ENCODE peak calls at places on chromosomes 5 and 9, in seven cellular contexts. One of them, this sample, is unnamed.

GRCh38 chr9:27460225-27461023 is 63.7 kb upstream of the IFNK start:
- DNase-seq in uterus: no peak
- DNase-seq in HCT116: no peak
- DNase-seq in ascending aorta: no peak
- DNase-seq in CD4-positive, CD25-positive, alpha-beta regulatory T cell: no peak
- DNase-seq in stomach: no peak
- DNase-seq in CD4-positive, alpha-beta memory T cell: no peak
- DNase-seq in this sample: no peak

GRCh38 chr9:22044583-22044982 is 35.5 kb upstream of the CDKN2B start:
- DNase-seq in uterus: no peak
- DNase-seq in HCT116: no peak
- DNase-seq in ascending aorta: no peak
- DNase-seq in CD4-positive, CD25-positive, alpha-beta regulatory T cell: no peak
- DNase-seq in stomach: no peak
- DNase-seq in CD4-positive, alpha-beta memory T cell: no peak
- DNase-seq in this sample: no peak

GRCh38 chr9:109253637-109254284 is 67.1 kb downstream of the EPB41L4B start:
- DNase-seq in uterus: no peak
- DNase-seq in HCT116: peak; percentile 64
- DNase-seq in ascending aorta: no peak
- DNase-seq in CD4-positive, CD25-positive, alpha-beta regulatory T cell: no peak
- DNase-seq in stomach: peak; percentile 66
- DNase-seq in CD4-positive, alpha-beta memory T cell: no peak
- DNase-seq in this sample: no peak

GRCh38 chr5:64301566-64301965 is 135.9 kb downstream of the RNF180 start:
- DNase-seq in uterus: no peak
- DNase-seq in HCT116: no peak
- DNase-seq in ascending aorta: no peak
- DNase-seq in CD4-positive, CD25-positive, alpha-beta regulatory T cell: no peak
- DNase-seq in stomach: no peak
- DNase-seq in CD4-positive, alpha-beta memory T cell: no peak
- DNase-seq in this sample: no peak

GRCh38 chr9:124489222-124489621 is 18.0 kb downstream of the NR5A1 start:
- DNase-seq in uterus: no peak
- DNase-seq in HCT116: no peak
- DNase-seq in ascending aorta: no peak
- DNase-seq in CD4-positive, CD25-positive, alpha-beta regulatory T cell: no peak
- DNase-seq in stomach: no peak
- DNase-seq in CD4-positive, alpha-beta memory T cell: no peak
- DNase-seq in this sample: no peak

GRCh38 chr9:106916491-106917235 is 53.7 kb downstream of the ZNF462 start:
- DNase-seq in uterus: peak; percentile 40
- DNase-seq in HCT116: peak; percentile 80
- DNase-seq in ascending aorta: no peak
- DNase-seq in CD4-positive, CD25-positive, alpha-beta regulatory T cell: no peak
- DNase-seq in stomach: no peak
- DNase-seq in CD4-positive, alpha-beta memory T cell: no peak
- DNase-seq in this sample: peak; percentile 63

GRCh38 chr9:134554011-134554749 is 87.4 kb upstream of the COL5A1 start:
- DNase-seq in uterus: no peak
- DNase-seq in HCT116: no peak
- DNase-seq in ascending aorta: no peak
- DNase-seq in CD4-positive, CD25-positive, alpha-beta regulatory T cell: no peak
- DNase-seq in stomach: no peak
- DNase-seq in CD4-positive, alpha-beta memory T cell: no peak
- DNase-seq in this sample: no peak

GRCh38 chr9:16743375-16743774 is 127.1 kb downstream of the BNC2 start:
- DNase-seq in uterus: no peak
- DNase-seq in HCT116: no peak
- DNase-seq in ascending aorta: no peak
- DNase-seq in CD4-positive, CD25-positive, alpha-beta regulatory T cell: no peak
- DNase-seq in stomach: no peak
- DNase-seq in CD4-positive, alpha-beta memory T cell: no peak
- DNase-seq in this sample: no peak

GRCh38 chr5:78633710-78634109 is 14.9 kb downstream of the LHFPL2 start:
- DNase-seq in uterus: no peak
- DNase-seq in HCT116: no peak
- DNase-seq in ascending aorta: no peak
- DNase-seq in CD4-positive, CD25-positive, alpha-beta regulatory T cell: no peak
- DNase-seq in stomach: no peak
- DNase-seq in CD4-positive, alpha-beta memory T cell: no peak
- DNase-seq in this sample: no peak

GRCh38 chr5:33400675-33401074 is 40.1 kb upstream of the TARS1 start:
- DNase-seq in uterus: no peak
- DNase-seq in HCT116: no peak
- DNase-seq in ascending aorta: no peak
- DNase-seq in CD4-positive, CD25-positive, alpha-beta regulatory T cell: no peak
- DNase-seq in stomach: no peak
- DNase-seq in CD4-positive, alpha-beta memory T cell: no peak
- DNase-seq in this sample: no peak

GRCh38 chr9:93898026-93898425 is 57.1 kb downstream of the BARX1 start:
- DNase-seq in uterus: peak; percentile 3
- DNase-seq in HCT116: no peak
- DNase-seq in ascending aorta: peak; percentile 19
- DNase-seq in CD4-positive, CD25-positive, alpha-beta regulatory T cell: peak; percentile 32
- DNase-seq in stomach: no peak
- DNase-seq in CD4-positive, alpha-beta memory T cell: no peak
- DNase-seq in this sample: no peak

GRCh38 chr5:81359108-81359507 is 34.8 kb downstream of the ACOT12 start:
- DNase-seq in uterus: no peak
- DNase-seq in HCT116: no peak
- DNase-seq in ascending aorta: no peak
- DNase-seq in CD4-positive, CD25-positive, alpha-beta regulatory T cell: no peak
- DNase-seq in stomach: no peak
- DNase-seq in CD4-positive, alpha-beta memory T cell: no peak
- DNase-seq in this sample: no peak

GRCh38 chr9:108297025-108297424 is 558.8 kb downstream of the ACTL7B start:
- DNase-seq in uterus: peak; percentile 59
- DNase-seq in HCT116: no peak
- DNase-seq in ascending aorta: peak; percentile 64
- DNase-seq in CD4-positive, CD25-positive, alpha-beta regulatory T cell: no peak
- DNase-seq in stomach: no peak
- DNase-seq in CD4-positive, alpha-beta memory T cell: no peak
- DNase-seq in this sample: no peak

GRCh38 chr9:101264727-101265126 is 120.1 kb downstream of the BAAT start:
- DNase-seq in uterus: no peak
- DNase-seq in HCT116: no peak
- DNase-seq in ascending aorta: no peak
- DNase-seq in CD4-positive, CD25-positive, alpha-beta regulatory T cell: no peak
- DNase-seq in stomach: no peak
- DNase-seq in CD4-positive, alpha-beta memory T cell: no peak
- DNase-seq in this sample: no peak

GRCh38 chr9:122190597-122191381 is 31.1 kb downstream of the MORN5 start:
- DNase-seq in uterus: no peak
- DNase-seq in HCT116: no peak
- DNase-seq in ascending aorta: no peak
- DNase-seq in CD4-positive, CD25-positive, alpha-beta regulatory T cell: no peak
- DNase-seq in stomach: peak; percentile 55
- DNase-seq in CD4-positive, alpha-beta memory T cell: no peak
- DNase-seq in this sample: no peak

GRCh38 chr5:96687812-96688453 is 25.8 kb downstream of the CAST start:
- DNase-seq in uterus: no peak
- DNase-seq in HCT116: peak; percentile 39
- DNase-seq in ascending aorta: no peak
- DNase-seq in CD4-positive, CD25-positive, alpha-beta regulatory T cell: peak; percentile 37
- DNase-seq in stomach: no peak
- DNase-seq in CD4-positive, alpha-beta memory T cell: peak; percentile 27
- DNase-seq in this sample: peak; percentile 63

GRCh38 chr5:177472460-177473441 is 683 bp downstream of the DBN1 start:
- DNase-seq in uterus: peak; percentile 58
- DNase-seq in HCT116: no peak
- DNase-seq in ascending aorta: no peak
- DNase-seq in CD4-positive, CD25-positive, alpha-beta regulatory T cell: peak; percentile 33
- DNase-seq in stomach: peak; percentile 52
- DNase-seq in CD4-positive, alpha-beta memory T cell: peak; percentile 38
- DNase-seq in this sample: peak; percentile 26

GRCh38 chr5:138757061-138757776 is 4.0 kb downstream of the CTNNA1 start:
- DNase-seq in uterus: no peak
- DNase-seq in HCT116: no peak
- DNase-seq in ascending aorta: no peak
- DNase-seq in CD4-positive, CD25-positive, alpha-beta regulatory T cell: no peak
- DNase-seq in stomach: no peak
- DNase-seq in CD4-positive, alpha-beta memory T cell: no peak
- DNase-seq in this sample: no peak

GRCh38 chr5:10018670-10019069 is 231.0 kb downstream of the ATPSCKMT start:
- DNase-seq in uterus: no peak
- DNase-seq in HCT116: no peak
- DNase-seq in ascending aorta: no peak
- DNase-seq in CD4-positive, CD25-positive, alpha-beta regulatory T cell: no peak
- DNase-seq in stomach: no peak
- DNase-seq in CD4-positive, alpha-beta memory T cell: no peak
- DNase-seq in this sample: no peak

GRCh38 chr5:60698316-60698715 is 1.6 kb downstream of the DEPDC1B start:
- DNase-seq in uterus: no peak
- DNase-seq in HCT116: no peak
- DNase-seq in ascending aorta: no peak
- DNase-seq in CD4-positive, CD25-positive, alpha-beta regulatory T cell: no peak
- DNase-seq in stomach: no peak
- DNase-seq in CD4-positive, alpha-beta memory T cell: no peak
- DNase-seq in this sample: no peak

GRCh38 chr9:110126457-110126856 is 81.5 kb downstream of the C9orf152 start:
- DNase-seq in uterus: no peak
- DNase-seq in HCT116: no peak
- DNase-seq in ascending aorta: no peak
- DNase-seq in CD4-positive, CD25-positive, alpha-beta regulatory T cell: no peak
- DNase-seq in stomach: no peak
- DNase-seq in CD4-positive, alpha-beta memory T cell: no peak
- DNase-seq in this sample: no peak

GRCh38 chr5:17224858-17225436 is 7.5 kb downstream of the BASP1 start:
- DNase-seq in uterus: no peak
- DNase-seq in HCT116: no peak
- DNase-seq in ascending aorta: no peak
- DNase-seq in CD4-positive, CD25-positive, alpha-beta regulatory T cell: no peak
- DNase-seq in stomach: no peak
- DNase-seq in CD4-positive, alpha-beta memory T cell: no peak
- DNase-seq in this sample: no peak
- H3K4me1 ChIP-seq in uterus: no peaks in the 10 kb centered on the region
- H3K4me1 ChIP-seq in HCT116: no peaks in the 10 kb centered on the region
- H3K4me1 ChIP-seq in ascending aorta: peaks cover 13% of the 10 kb centered on the region
- H3K4me1 ChIP-seq in CD4-positive, CD25-positive, alpha-beta regulatory T cell: no peaks in the 10 kb centered on the region
- H3K4me1 ChIP-seq in stomach: peaks cover 8% of the 10 kb centered on the region
- H3K4me1 ChIP-seq in CD4-positive, alpha-beta memory T cell: no peaks in the 10 kb centered on the region
- H3K4me1 ChIP-seq in this sample: peaks cover 56% of the 10 kb centered on the region

GRCh38 chr9:129252937-129253819 is 75.1 kb upstream of the IER5L start:
- DNase-seq in uterus: peak; percentile 33
- DNase-seq in HCT116: no peak
- DNase-seq in ascending aorta: peak; percentile 72
- DNase-seq in CD4-positive, CD25-positive, alpha-beta regulatory T cell: no peak
- DNase-seq in stomach: no peak
- DNase-seq in CD4-positive, alpha-beta memory T cell: no peak
- DNase-seq in this sample: no peak

GRCh38 chr9:129256959-129257713 is 79.1 kb upstream of the IER5L start:
- DNase-seq in uterus: peak; percentile 18
- DNase-seq in HCT116: no peak
- DNase-seq in ascending aorta: no peak
- DNase-seq in CD4-positive, CD25-positive, alpha-beta regulatory T cell: no peak
- DNase-seq in stomach: no peak
- DNase-seq in CD4-positive, alpha-beta memory T cell: no peak
- DNase-seq in this sample: no peak

GRCh38 chr9:129253820-129254381 is 75.8 kb upstream of the IER5L start:
- DNase-seq in uterus: peak; percentile 89
- DNase-seq in HCT116: no peak
- DNase-seq in ascending aorta: peak; percentile 80
- DNase-seq in CD4-positive, CD25-positive, alpha-beta regulatory T cell: no peak
- DNase-seq in stomach: no peak
- DNase-seq in CD4-positive, alpha-beta memory T cell: no peak
- DNase-seq in this sample: no peak

GRCh38 chr9:129258124-129258822 is 80.2 kb upstream of the IER5L start:
- DNase-seq in uterus: peak; percentile 95
- DNase-seq in HCT116: peak; percentile 77
- DNase-seq in ascending aorta: peak; percentile 93
- DNase-seq in CD4-positive, CD25-positive, alpha-beta regulatory T cell: peak; percentile 84
- DNase-seq in stomach: peak; percentile 86
- DNase-seq in CD4-positive, alpha-beta memory T cell: peak; percentile 87
- DNase-seq in this sample: peak; percentile 97

DNA sequence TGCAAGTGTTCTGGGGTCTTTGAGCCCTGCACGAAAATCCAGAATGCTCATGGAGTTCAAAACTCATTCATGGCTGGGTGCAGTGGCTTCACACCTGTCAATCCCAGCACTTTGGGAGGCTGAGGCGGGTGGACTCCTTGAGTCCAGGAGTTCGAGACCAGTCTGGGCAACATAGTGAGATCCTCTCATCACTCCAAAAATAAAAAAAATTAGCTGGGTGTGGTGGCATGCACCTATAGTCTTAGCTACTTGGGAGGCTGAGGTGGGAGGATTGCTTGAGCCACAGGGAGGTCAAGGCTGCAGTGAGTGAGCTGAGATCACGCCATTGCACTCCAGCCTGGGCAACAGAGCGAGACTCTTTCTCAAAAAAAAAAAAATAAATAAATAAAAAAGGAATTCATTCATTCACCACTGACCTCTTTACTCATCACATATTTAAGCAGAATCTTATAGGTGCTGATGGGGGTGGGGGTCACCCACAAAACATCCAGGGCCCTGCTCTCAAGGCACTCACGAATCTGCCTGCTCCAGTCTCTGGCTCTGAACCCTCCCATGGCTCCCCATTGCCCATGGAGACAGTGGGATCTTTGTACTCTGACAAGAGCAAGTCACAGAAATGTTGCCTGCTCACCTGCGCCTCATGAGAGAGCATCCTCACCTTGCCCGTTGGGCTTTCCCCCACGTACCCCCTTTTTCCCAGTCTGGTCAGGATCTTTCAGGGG is 76.7 kb upstream of the IER5L start:
- DNase-seq in uterus: peak; percentile 19
- DNase-seq in HCT116: no peak
- DNase-seq in ascending aorta: no peak
- DNase-seq in CD4-positive, CD25-positive, alpha-beta regulatory T cell: no peak
- DNase-seq in stomach: no peak
- DNase-seq in CD4-positive, alpha-beta memory T cell: no peak
- DNase-seq in this sample: no peak
- H3K4me1 ChIP-seq in uterus: no peaks in the 10 kb centered on the region
- H3K4me1 ChIP-seq in HCT116: no peaks in the 10 kb centered on the region
- H3K4me1 ChIP-seq in ascending aorta: peaks cover 22% of the 10 kb centered on the region
- H3K4me1 ChIP-seq in CD4-positive, CD25-positive, alpha-beta regulatory T cell: peaks cover 18% of the 10 kb centered on the region
- H3K4me1 ChIP-seq in stomach: peaks cover 25% of the 10 kb centered on the region
- H3K4me1 ChIP-seq in CD4-positive, alpha-beta memory T cell: peaks cover 20% of the 10 kb centered on the region
- H3K4me1 ChIP-seq in this sample: peaks cover 4% of the 10 kb centered on the region

DNA sequence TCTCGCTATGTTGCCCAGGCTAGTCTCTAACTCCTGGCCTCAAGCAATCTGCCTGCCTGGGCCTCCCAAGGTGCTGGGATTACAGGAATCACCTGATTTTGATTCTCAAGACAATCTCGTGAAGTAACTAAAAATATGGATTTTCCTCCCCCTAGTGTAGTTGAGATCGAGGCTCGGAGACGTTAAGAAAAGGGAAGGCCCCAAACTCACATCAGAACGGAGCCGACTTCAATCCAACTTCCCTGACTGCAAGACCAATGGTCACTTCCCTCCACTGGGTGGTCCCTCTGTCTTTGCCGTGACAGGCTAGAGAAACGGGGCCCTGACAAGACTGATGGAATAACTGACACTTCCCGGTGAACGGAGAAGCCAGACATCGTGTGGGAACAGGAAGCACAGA is 28.3 kb downstream of the BARHL1 start:
- DNase-seq in uterus: no peak
- DNase-seq in HCT116: no peak
- DNase-seq in ascending aorta: no peak
- DNase-seq in CD4-positive, CD25-positive, alpha-beta regulatory T cell: no peak
- DNase-seq in stomach: no peak
- DNase-seq in CD4-positive, alpha-beta memory T cell: no peak
- DNase-seq in this sample: no peak
- H3K4me1 ChIP-seq in uterus: no peaks in the 10 kb centered on the region
- H3K4me1 ChIP-seq in HCT116: no peaks in the 10 kb centered on the region
- H3K4me1 ChIP-seq in ascending aorta: no peaks in the 10 kb centered on the region
- H3K4me1 ChIP-seq in CD4-positive, CD25-positive, alpha-beta regulatory T cell: no peaks in the 10 kb centered on the region
- H3K4me1 ChIP-seq in stomach: no peaks in the 10 kb centered on the region
- H3K4me1 ChIP-seq in CD4-positive, alpha-beta memory T cell: no peaks in the 10 kb centered on the region
- H3K4me1 ChIP-seq in this sample: no peaks in the 10 kb centered on the region

GRCh38 chr9:137671721-137672120 is 52.9 kb downstream of the EHMT1 start:
- DNase-seq in uterus: no peak
- DNase-seq in HCT116: no peak
- DNase-seq in ascending aorta: peak; percentile 53
- DNase-seq in CD4-positive, CD25-positive, alpha-beta regulatory T cell: no peak
- DNase-seq in stomach: no peak
- DNase-seq in CD4-positive, alpha-beta memory T cell: no peak
- DNase-seq in this sample: no peak
- H3K4me1 ChIP-seq in uterus: peaks cover 6% of the 10 kb centered on the region
- H3K4me1 ChIP-seq in HCT116: no peaks in the 10 kb centered on the region
- H3K4me1 ChIP-seq in ascending aorta: peaks cover 6% of the 10 kb centered on the region
- H3K4me1 ChIP-seq in CD4-positive, CD25-positive, alpha-beta regulatory T cell: peaks cover 15% of the 10 kb centered on the region
- H3K4me1 ChIP-seq in stomach: peaks cover 64% of the 10 kb centered on the region
- H3K4me1 ChIP-seq in CD4-positive, alpha-beta memory T cell: peaks cover 28% of the 10 kb centered on the region
- H3K4me1 ChIP-seq in this sample: peaks cover 10% of the 10 kb centered on the region

This sample was measured in HAP-1.